ENCODE peak calls at places on chromosomes 16 and 17, in ten cellular contexts. W, A, Y, Q, V, E, C, U, T and S are unnamed samples.
A peak's percentile ranks its signal among the peaks of the same experiment; 100 is the strongest.

GRCh38 chr17:58316260-58316960 is 12.2 kb downstream of the TSPOAP1 start:
- DNase-seq in C (no peak), Y (peak; percentile 1), V (no peak), E (no peak), Q (no peak), T (no peak), W (no peak), A (no peak), U (no peak), S (no peak)

GRCh38 chr16:49462989-49463371 is 89.4 kb downstream of the C16orf78 start:
- DNase-seq in A (no peak), Q (no peak), W (no peak), C (no peak), T (no peak), E (no peak), U (no peak), V (no peak), Y (no peak), S (no peak)

GRCh38 chr17:40021471-40021961 is 6.3 kb downstream of the CSF3 start:
- DNase-seq in E (peak; percentile 44), A (no peak), C (peak; percentile 87), W (peak; percentile 42), U (no peak), T (no peak), V (peak; percentile 34), Q (peak; percentile 85), Y (no peak), S (peak; percentile 88)

GRCh38 chr17:73071387-73071999 is 21.0 kb downstream of the SLC39A11 start:
- DNase-seq in T (no peak), A (no peak), E (no peak), C (no peak), U (no peak), W (peak; percentile 18), Y (no peak), V (no peak), Q (no peak), S (no peak)

GRCh38 chr17:1399366-1399678 is 700 bp downstream of the YWHAE start:
- DNase-seq in W (no peak), U (no peak), Q (no peak), V (no peak), T (peak; percentile 40), Y (no peak), A (no peak), E (no peak), C (no peak), S (no peak)

GRCh38 chr17:81436294-81436849 is 41.1 kb downstream of the BAHCC1 start:
- DNase-seq in A (no peak), V (no peak), E (no peak), Y (peak; percentile 75), Q (no peak), U (peak; percentile 76), W (no peak), C (no peak), T (no peak), S (no peak)

GRCh38 chr17:64278614-64279013 is 15.6 kb upstream of the TEX2 start:
- DNase-seq in T (no peak), E (no peak), W (no peak), Y (no peak), V (no peak), U (no peak), C (peak; percentile 88), A (peak; percentile 27), Q (no peak), S (no peak)

GRCh38 chr16:4680673-4681470 is 12.5 kb upstream of the NUDT16L1 start:
- DNase-seq in V (no peak), C (no peak), U (peak; percentile 79), E (no peak), A (peak; percentile 36), Q (no peak), T (no peak), W (no peak), Y (no peak), S (no peak)

GRCh38 chr16:3590736-3591435 is 13.7 kb upstream of the NLRC3 start:
- DNase-seq in E (no peak), C (no peak), V (no peak), Q (no peak), T (no peak), U (no peak), W (no peak), A (peak; percentile 10), Y (no peak), S (no peak)

GRCh38 chr17:49741009-49741691 is 22.8 kb downstream of the FAM117A start:
- DNase-seq in E (no peak), T (no peak), V (no peak), W (no peak), Y (no peak), C (no peak), Q (no peak), U (no peak), A (no peak), S (no peak)